ENCODE peak calls at places on chromosome 10, in six cellular contexts. One of them, this sample, is unnamed.
A peak's percentile ranks its signal among the peaks of the same experiment; 100 is the strongest.

GRCh38 chr10:20892796-20893195 is 4.3 kb downstream of the NEBL start:
- DNase-seq in H54: no peak
- DNase-seq in colonic mucosa: no peak
- DNase-seq in putamen: no peak
- DNase-seq in H9: no peak
- DNase-seq in activated CD4-positive, alpha-beta T cell treated with anti-CD3 and anti-CD28 coated beads for 36 hours: no peak
- DNase-seq in this sample: no peak

GRCh38 chr10:61364619-61365018 is 88.6 kb downstream of the TMEM26 start:
- DNase-seq in H54: no peak
- DNase-seq in colonic mucosa: no peak
- DNase-seq in putamen: no peak
- DNase-seq in H9: no peak
- DNase-seq in activated CD4-positive, alpha-beta T cell treated with anti-CD3 and anti-CD28 coated beads for 36 hours: no peak
- DNase-seq in this sample: no peak

GRCh38 chr10:3805791-3806381 is 20.9 kb upstream of the KLF6 start:
- DNase-seq in H54: no peak
- DNase-seq in colonic mucosa: no peak
- DNase-seq in putamen: no peak
- DNase-seq in H9: peak; percentile 69
- DNase-seq in activated CD4-positive, alpha-beta T cell treated with anti-CD3 and anti-CD28 coated beads for 36 hours: peak; percentile 59
- DNase-seq in this sample: no peak

GRCh38 chr10:74189999-74190421 is 39.0 kb downstream of the ADK start:
- DNase-seq in H54: no peak
- DNase-seq in colonic mucosa: no peak
- DNase-seq in putamen: no peak
- DNase-seq in H9: no peak
- DNase-seq in activated CD4-positive, alpha-beta T cell treated with anti-CD3 and anti-CD28 coated beads for 36 hours: peak; percentile 35
- DNase-seq in this sample: no peak

GRCh38 chr10:78974409-78975317 is 94.1 kb upstream of the ZMIZ1 start:
- DNase-seq in H54: peak; percentile 91
- DNase-seq in colonic mucosa: peak; percentile 67
- DNase-seq in putamen: peak; percentile 82
- DNase-seq in H9: peak; percentile 82
- DNase-seq in activated CD4-positive, alpha-beta T cell treated with anti-CD3 and anti-CD28 coated beads for 36 hours: peak; percentile 85
- DNase-seq in this sample: no peak

GRCh38 chr10:29415876-29416275 is 127.0 kb downstream of the LYZL1 start:
- DNase-seq in H54: no peak
- DNase-seq in colonic mucosa: no peak
- DNase-seq in putamen: no peak
- DNase-seq in H9: no peak
- DNase-seq in activated CD4-positive, alpha-beta T cell treated with anti-CD3 and anti-CD28 coated beads for 36 hours: no peak
- DNase-seq in this sample: no peak

GRCh38 chr10:80182986-80183385 is 22.4 kb downstream of the ANXA11 start:
- DNase-seq in H54: no peak
- DNase-seq in colonic mucosa: no peak
- DNase-seq in putamen: no peak
- DNase-seq in H9: no peak
- DNase-seq in activated CD4-positive, alpha-beta T cell treated with anti-CD3 and anti-CD28 coated beads for 36 hours: no peak
- DNase-seq in this sample: no peak

GRCh38 chr10:126667568-126667967 is 2.9 kb downstream of the C10orf90 start:
- DNase-seq in H54: no peak
- DNase-seq in colonic mucosa: no peak
- DNase-seq in putamen: no peak
- DNase-seq in H9: no peak
- DNase-seq in activated CD4-positive, alpha-beta T cell treated with anti-CD3 and anti-CD28 coated beads for 36 hours: no peak
- DNase-seq in this sample: no peak

GRCh38 chr10:88379575-88379974 is 203.5 kb downstream of the RNLS start:
- DNase-seq in H54: no peak
- DNase-seq in colonic mucosa: peak; percentile 59
- DNase-seq in putamen: no peak
- DNase-seq in H9: no peak
- DNase-seq in activated CD4-positive, alpha-beta T cell treated with anti-CD3 and anti-CD28 coated beads for 36 hours: no peak
- DNase-seq in this sample: no peak

GRCh38 chr10:124175701-124176100 is 82.3 kb upstream of the CHST15 start:
- DNase-seq in H54: no peak
- DNase-seq in colonic mucosa: no peak
- DNase-seq in putamen: no peak
- DNase-seq in H9: no peak
- DNase-seq in activated CD4-positive, alpha-beta T cell treated with anti-CD3 and anti-CD28 coated beads for 36 hours: peak; percentile 20
- DNase-seq in this sample: no peak

GRCh38 chr10:17669185-17669872 is 25.4 kb downstream of the STAM start:
- DNase-seq in H54: no peak
- DNase-seq in colonic mucosa: no peak
- DNase-seq in putamen: no peak
- DNase-seq in H9: no peak
- DNase-seq in activated CD4-positive, alpha-beta T cell treated with anti-CD3 and anti-CD28 coated beads for 36 hours: peak; percentile 69
- DNase-seq in this sample: no peak

GRCh38 chr10:108303149-108303548 is 1138.6 kb upstream of the SORCS1 start:
- DNase-seq in H54: no peak
- DNase-seq in colonic mucosa: no peak
- DNase-seq in putamen: no peak
- DNase-seq in H9: no peak
- DNase-seq in activated CD4-positive, alpha-beta T cell treated with anti-CD3 and anti-CD28 coated beads for 36 hours: no peak
- DNase-seq in this sample: no peak

GRCh38 chr10:62961951-62962523 is 145.9 kb upstream of the EGR2 start:
- DNase-seq in H54: no peak
- DNase-seq in colonic mucosa: no peak
- DNase-seq in putamen: no peak
- DNase-seq in H9: no peak
- DNase-seq in activated CD4-positive, alpha-beta T cell treated with anti-CD3 and anti-CD28 coated beads for 36 hours: no peak
- DNase-seq in this sample: no peak

GRCh38 chr10:60679388-60679987 is 98.8 kb upstream of the CDK1 start:
- DNase-seq in H54: no peak
- DNase-seq in colonic mucosa: no peak
- DNase-seq in putamen: no peak
- DNase-seq in H9: no peak
- DNase-seq in activated CD4-positive, alpha-beta T cell treated with anti-CD3 and anti-CD28 coated beads for 36 hours: no peak
- DNase-seq in this sample: no peak

This sample was measured in keratinocyte.